ENCODE peak calls at places on chromosomes 16 and 17, in ten cellular contexts. D is T1000; B is EH; C is T47D; J is stimulated activated CD4-positive, alpha-beta T cell treated with anti-CD3 and anti-CD28 coated beads, Interleukin-2, amount 100 ng/mL, for 24 hours; U is NCI-H1930; G is neuronal stem cell; H is NCI-H774; F is SK-MEL-5; P is OCI-LY7. S is an unnamed sample.

GRCh38 chr16:1335211-1335971 is 1.9 kb downstream of the BAIAP3 start:
- DNase-seq in D (no peak), J (no peak), P (no peak), B (no peak), F (no peak), H (no peak), C (no peak), U (no peak), G (no peak), S (no peak)

GRCh38 chr16:27924411-27925118 is 138.9 kb downstream of the GSG1L start:
- DNase-seq in H (no peak), P (no peak), F (peak), J (no peak), C (peak), B (no peak), U (no peak), D (no peak), G (no peak), S (no peak)

GRCh38 chr16:11315499-11315898 is 29.8 kb upstream of the RMI2 start:
- DNase-seq in U (no peak), H (no peak), D (no peak), F (no peak), G (peak), J (no peak), B (peak), P (no peak), C (no peak), S (peak)

GRCh38 chr16:87551487-87551886 is 50.8 kb upstream of the JPH3 start:
- DNase-seq in D (no peak), J (no peak), B (no peak), P (no peak), F (no peak), G (no peak), H (no peak), U (no peak), C (no peak), S (no peak)

GRCh38 chr17:49521088-49521450 is 26.0 kb downstream of the NGFR start:
- DNase-seq in J (no peak), D (no peak), B (no peak), G (no peak), C (no peak), F (no peak), H (no peak), P (no peak), U (no peak), S (no peak)

GRCh38 chr17:27478901-27479531 is 22.8 kb downstream of the KSR1 start:
- DNase-seq in G (no peak), J (no peak), U (no peak), H (no peak), P (no peak), D (no peak), F (no peak), C (peak), B (no peak), S (no peak)

GRCh38 chr17:19003966-19004600 is 481 bp downstream of the FAM83G start:
- DNase-seq in P (no peak), H (no peak), J (peak), U (no peak), B (peak), C (no peak), D (peak), F (no peak), G (peak), S (peak)

GRCh38 chr17:82985973-82986372 is 93.4 kb upstream of the METRNL start:
- DNase-seq in G (no peak), H (no peak), D (no peak), J (peak), C (no peak), U (no peak), F (peak), P (peak), B (peak), S (peak)

GRCh38 chr16:3469736-3470135 is 25.6 kb downstream of the C16orf90 start:
- DNase-seq in B (no peak), F (no peak), G (no peak), U (no peak), D (no peak), C (no peak), H (no peak), P (no peak), J (no peak), S (no peak)

GRCh38 chr16:81836279-81837054 is 57.4 kb downstream of the PLCG2 start:
- DNase-seq in J (no peak), P (peak), C (no peak), H (no peak), B (no peak), G (no peak), F (no peak), U (no peak), D (no peak), S (no peak)

GRCh38 chr16:11063432-11064201 is 119.3 kb downstream of the CLEC16A start:
- DNase-seq in B (no peak), P (no peak), C (no peak), F (no peak), J (no peak), G (no peak), H (no peak), D (no peak), U (no peak), S (peak)

GRCh38 chr16:77833906-77834599 is 45.7 kb downstream of the VAT1L start:
- DNase-seq in D (no peak), B (peak), J (no peak), H (no peak), G (peak), U (no peak), P (no peak), C (no peak), F (peak), S (no peak)

GRCh38 chr16:1470543-1471251 is 4.1 kb downstream of the CLCN7 start:
- DNase-seq in D (no peak), B (peak), P (no peak), G (no peak), C (peak), U (no peak), H (no peak), J (no peak), F (peak), S (no peak)

GRCh38 chr17:17985555-17985954 is 12.9 kb downstream of the DRC3 start:
- DNase-seq in F (peak), H (no peak), G (no peak), C (no peak), D (no peak), B (peak), U (no peak), J (no peak), P (peak), S (no peak)

GRCh38 chr17:76793775-76794174 is 55.9 kb downstream of the MFSD11 start:
- DNase-seq in F (peak), G (no peak), C (peak), P (peak), D (no peak), H (peak), U (peak), J (no peak), B (peak), S (no peak)

GRCh38 chr16:12387311-12387710 is 410.8 kb downstream of the SNX29 start:
- DNase-seq in B (no peak), C (no peak), F (no peak), D (no peak), J (no peak), U (no peak), G (no peak), H (no peak), P (no peak), S (no peak)

GRCh38 chr16:10138881-10139280 is 43.3 kb downstream of the GRIN2A start:
- DNase-seq in F (no peak), B (no peak), H (no peak), C (no peak), D (no peak), J (no peak), P (no peak), U (no peak), G (no peak), S (no peak)

GRCh38 chr16:14682121-14682520 is 12.0 kb downstream of the PLA2G10 start:
- DNase-seq in C (no peak), U (no peak), D (no peak), F (no peak), P (no peak), G (no peak), H (no peak), J (no peak), B (no peak), S (no peak)

GRCh38 chr17:68777856-68778694 is 176.9 kb upstream of the FAM20A start:
- DNase-seq in P (no peak), H (peak), D (no peak), F (peak), C (no peak), B (no peak), U (peak), G (no peak), J (no peak), S (no peak)

GRCh38 chr17:48503747-48504146 is 27.1 kb downstream of the HOXB1 start:
- DNase-seq in U (no peak), J (no peak), H (no peak), B (no peak), G (no peak), P (no peak), D (no peak), C (peak), F (no peak), S (no peak)

S was measured in nephron progenitor cell.